ENCODE peak calls at places on chromosome 20, in four cellular contexts. J is IMR-90, A is endothelial cell of umbilical vein, Q is K562. C is an unnamed sample.
A peak's percentile ranks its signal among the peaks of the same experiment; 100 is the strongest.

GRCh38 chr20:6746901-6747609 is 20.4 kb upstream of the BMP2 start:
- DNase-seq in A (peak; percentile 69), Q (no peak), J (peak; percentile 28), C (peak; percentile 85)

GRCh38 chr20:58308680-58309527 is 611 bp upstream of the RAB22A start:
- DNase-seq in A (peak; percentile 57), Q (peak; percentile 84), J (peak; percentile 46), C (no peak)

GRCh38 chr20:49750611-49751396 is 37.1 kb upstream of the B4GALT5 start:
- DNase-seq in A (no peak), Q (no peak), J (no peak), C (no peak)

GRCh38 chr20:59024111-59024530 is 4.9 kb downstream of the TUBB1 start:
- DNase-seq in A (no peak), Q (no peak), J (no peak), C (no peak)

GRCh38 chr20:2533118-2533517 is 3.3 kb upstream of the TMC2 start:
- DNase-seq in Q (no peak), A (no peak), J (no peak), C (no peak)

GRCh38 chr20:62880147-62880934 is 18.7 kb upstream of the TCFL5 start:
- DNase-seq in A (no peak), Q (no peak), J (no peak), C (no peak)

GRCh38 chr20:53767206-53767924 is 173.7 kb upstream of the ZNF217 start:
- DNase-seq in Q (no peak), A (no peak), J (no peak), C (no peak)

GRCh38 chr20:21901470-21902275 is 196.2 kb downstream of the PAX1 start:
- DNase-seq in A (no peak), J (no peak), Q (no peak), C (no peak)

GRCh38 chr20:48921883-48922867 is 664 bp downstream of the ARFGEF2 start:
- DNase-seq in Q (peak; percentile 83), J (peak; percentile 34), A (peak; percentile 36), C (no peak)

GRCh38 chr20:8018928-8019177 is 708 bp downstream of the TMX4 start:
- DNase-seq in A (no peak), Q (no peak), J (peak; percentile 15), C (peak; percentile 2)

GRCh38 chr20:62765432-62766070 is 30.7 kb upstream of the MRGBP start:
- DNase-seq in A (no peak), J (no peak), Q (no peak), C (no peak)

GRCh38 chr20:38723069-38723981 is 961 bp upstream of the SLC32A1 start:
- DNase-seq in Q (no peak), A (no peak), J (no peak), C (no peak)

GRCh38 chr20:60261323-60261722 is 303.1 kb downstream of the CDH26 start:
- DNase-seq in J (no peak), A (no peak), Q (no peak), C (no peak)

GRCh38 chr20:47606414-47607207 is 104.9 kb downstream of the NCOA3 start:
- DNase-seq in Q (no peak), A (no peak), J (no peak), C (no peak)

GRCh38 chr20:41408986-41409385 is 42.4 kb upstream of the EMILIN3 start:
- DNase-seq in J (no peak), Q (no peak), A (peak; percentile 21), C (no peak)

GRCh38 chr20:59435496-59435895 is 135.1 kb downstream of the EDN3 start:
- DNase-seq in A (no peak), Q (no peak), J (no peak), C (no peak)

GRCh38 chr20:44208770-44209169 is 1.8 kb downstream of the OSER1 start:
- DNase-seq in A (no peak), Q (no peak), J (peak; percentile 66), C (no peak)

GRCh38 chr20:35117629-35118028 is 25.0 kb upstream of the TRPC4AP start:
- DNase-seq in J (no peak), Q (no peak), A (no peak), C (no peak)

GRCh38 chr20:60102665-60103210 is 144.5 kb downstream of the CDH26 start:
- DNase-seq in J (no peak), Q (no peak), A (no peak), C (no peak)

GRCh38 chr20:57656252-57656820 is 36.1 kb upstream of the ZBP1 start:
- DNase-seq in A (no peak), J (no peak), Q (no peak), C (no peak)

GRCh38 chr20:10581823-10582222 is 92.0 kb downstream of the JAG1 start:
- DNase-seq in Q (no peak), A (no peak), J (peak; percentile 56), C (no peak)

GRCh38 chr20:57051096-57051495 is 215.3 kb downstream of the BMP7 start:
- DNase-seq in Q (no peak), A (no peak), J (no peak), C (no peak)

GRCh38 chr20:60372822-60373221 is 414.6 kb downstream of the CDH26 start:
- DNase-seq in J (no peak), Q (no peak), A (no peak), C (no peak)

GRCh38 chr20:56202493-56203077 is 45.9 kb upstream of the MC3R start:
- DNase-seq in J (no peak), A (no peak), Q (no peak), C (no peak)

GRCh38 chr20:47500554-47500953 is 1.1 kb upstream of the NCOA3 start:
- DNase-seq in Q (peak; percentile 22), A (no peak), J (no peak), C (no peak)

GRCh38 chr20:44074252-44075151 is 112.5 kb downstream of the JPH2 start:
- DNase-seq in J (peak; percentile 85), Q (no peak), A (peak; percentile 42), C (no peak)

GRCh38 chr20:1702288-1702687 is 44.7 kb upstream of the SIRPG start:
- DNase-seq in A (no peak), J (no peak), Q (no peak), C (no peak)

GRCh38 chr20:36872857-36873256 is 3.1 kb upstream of the TLDC2 start:
- DNase-seq in A (no peak), Q (no peak), J (no peak), C (no peak)

GRCh38 chr20:8749986-8750385 is 318.9 kb upstream of the PLCB4 start:
- DNase-seq in J (peak; percentile 86), A (no peak), Q (no peak), C (no peak)

GRCh38 chr20:57901526-57901925 is 191.7 kb upstream of the PMEPA1 start:
- DNase-seq in A (no peak), J (no peak), Q (no peak), C (no peak)

GRCh38 chr20:10671221-10671849 is 2.5 kb downstream of the JAG1 start:
- DNase-seq in A (peak; percentile 92), Q (peak; percentile 35), J (peak; percentile 94), C (peak; percentile 82)

GRCh38 chr20:32472581-32473207 is 112.4 kb downstream of the NOL4L start:
- DNase-seq in J (no peak), A (no peak), Q (no peak), C (no peak)
- H3K4me3 ChIP-seq in J (no peak overlapping the region), A (no peak overlapping the region), Q (peak overlapping the region; percentile 43), C (no peak overlapping the region)

GRCh38 chr20:23700931-23701330 is 12.1 kb upstream of the CST4 start:
- DNase-seq in Q (no peak), A (no peak), J (no peak), C (no peak)
- H3K9me1 ChIP-seq in Q (no peaks in the 10 kb centered on the region), A (no peaks in the 10 kb centered on the region), J (no peaks in the 10 kb centered on the region), C (no peaks in the 10 kb centered on the region)

DNA sequence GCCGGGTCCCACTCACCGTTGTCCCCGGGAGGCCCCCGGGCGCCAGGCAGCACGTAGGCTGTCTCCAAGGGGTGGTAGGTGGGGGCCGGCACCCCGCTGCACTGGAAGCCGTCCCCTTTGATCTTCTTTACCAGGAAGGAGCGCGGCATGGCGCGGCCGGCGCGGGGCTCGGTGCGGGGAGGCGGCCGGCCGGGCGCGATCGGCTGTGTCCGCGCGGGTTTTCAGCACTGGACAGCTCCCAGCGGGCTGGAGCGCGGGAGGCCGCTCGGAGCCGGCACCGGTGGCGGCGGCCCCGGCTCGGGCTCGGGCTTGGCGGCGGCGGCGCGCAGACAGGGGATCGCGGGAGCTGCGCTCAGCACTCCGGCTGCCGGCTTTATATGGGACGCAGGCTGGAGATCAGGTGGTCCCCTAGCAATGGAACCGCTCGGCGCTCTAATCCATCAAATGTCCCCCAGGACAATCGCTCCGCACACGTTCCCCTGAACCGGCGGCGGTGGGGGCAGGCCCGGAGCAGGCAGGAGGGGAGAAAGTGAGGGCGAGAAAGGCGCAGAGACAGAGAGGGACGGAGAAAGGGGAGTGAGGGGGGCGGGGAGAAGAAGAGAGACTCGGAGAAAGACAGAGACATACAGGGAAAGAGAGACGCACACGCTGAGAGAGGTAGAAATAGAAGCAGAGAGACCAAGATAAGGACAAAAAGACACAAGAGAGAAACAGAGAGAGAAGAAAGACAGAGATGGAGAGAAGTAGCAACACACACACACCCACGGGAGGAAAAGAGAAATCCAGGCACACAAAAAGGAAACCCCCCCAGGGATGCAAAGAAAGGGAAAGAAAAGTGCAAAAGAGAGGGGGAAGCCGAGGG is at the start of gene SCRT2:
- DNase-seq in J (peak; percentile 65), A (peak; percentile 74), Q (peak; percentile 84), C (no peak)
- H3K27me3 ChIP-seq in J (peaks cover 55% of the 10 kb centered on the region), A (peaks cover 37% of the 10 kb centered on the region), Q (no peaks in the 10 kb centered on the region), C (peaks cover 66% of the 10 kb centered on the region)

GRCh38 chr20:51022227-51022802 is 592 bp downstream of the KCNG1 start:
- DNase-seq in A (no peak), Q (no peak), J (no peak), C (no peak)

GRCh38 chr20:51022803-51023616 is at the start of gene KCNG1:
- DNase-seq in Q (peak; percentile 91), A (peak; percentile 57), J (peak; percentile 75), C (no peak)

GRCh38 chr20:51019598-51020592 is 3.0 kb downstream of the KCNG1 start:
- DNase-seq in J (no peak), A (no peak), Q (no peak), C (no peak)

GRCh38 chr20:51020657-51021056 is 2.2 kb downstream of the KCNG1 start:
- DNase-seq in Q (no peak), J (no peak), A (no peak), C (no peak)

GRCh38 chr20:51021067-51022025 is 1.6 kb downstream of the KCNG1 start:
- DNase-seq in J (peak; percentile 61), Q (no peak), A (no peak), C (no peak)
- H3K4me3 ChIP-seq in J (peak overlapping the region; percentile 76), Q (no peak overlapping the region), A (no peak overlapping the region), C (no peak overlapping the region)

C was measured in keratinocyte.